ENCODE peak calls at places on chromosomes 12 and 14, in five cellular contexts. D, K, P, N and H are unnamed samples.

GRCh38 chr14:42214981-42215491 is 608.4 kb downstream of the LRFN5 start:
- DNase-seq in D (no peak), K (no peak), P (peak; percentile 14), N (peak; percentile 83), H (peak; percentile 13)

GRCh38 chr12:28941248-28941647 is 207.8 kb upstream of the FAR2 start:
- DNase-seq in D (no peak), K (no peak), P (no peak), N (peak; percentile 57), H (no peak)

GRCh38 chr14:85538636-85539035 is 8.7 kb downstream of the FLRT2 start:
- DNase-seq in D (no peak), K (no peak), P (no peak), N (no peak), H (no peak)

GRCh38 chr12:6852651-6853354 is 853 bp downstream of the USP5 start:
- DNase-seq in D (peak; percentile 88), K (no peak), P (peak; percentile 59), N (peak; percentile 85), H (no peak)

GRCh38 chr12:80624986-80625530 is 82.4 kb upstream of the MYF6 start:
- DNase-seq in D (no peak), K (no peak), P (no peak), N (peak; percentile 26), H (no peak)

GRCh38 chr14:38553586-38553985 is 297.7 kb upstream of the CLEC14A start:
- DNase-seq in D (no peak), K (no peak), P (no peak), N (peak; percentile 91), H (no peak)

GRCh38 chr12:51368640-51369517 is 22.3 kb downstream of the GALNT6 start:
- DNase-seq in D (peak; percentile 79), K (no peak), P (no peak), N (peak; percentile 87), H (no peak)

GRCh38 chr12:126538888-126539287 is 1473.7 kb downstream of the AACS start:
- DNase-seq in D (no peak), K (no peak), P (no peak), N (no peak), H (no peak)

GRCh38 chr12:69783365-69783764 is 41.7 kb upstream of the MYRFL start:
- DNase-seq in D (no peak), K (no peak), P (no peak), N (no peak), H (no peak)

GRCh38 chr12:88207921-88208640 is 66.0 kb downstream of the TMTC3 start:
- DNase-seq in D (no peak), K (no peak), P (no peak), N (peak; percentile 81), H (peak; percentile 23)

GRCh38 chr14:69464379-69464778 is 20.1 kb upstream of the PLEKHD1 start:
- DNase-seq in D (no peak), K (no peak), P (no peak), N (peak; percentile 54), H (no peak)

GRCh38 chr12:87661770-87662402 is 367.3 kb downstream of the C12orf50 start:
- DNase-seq in D (no peak), K (no peak), P (peak; percentile 22), N (no peak), H (no peak)

GRCh38 chr12:82912406-82912805 is 225.7 kb downstream of the TMTC2 start:
- DNase-seq in D (no peak), K (no peak), P (no peak), N (peak; percentile 44), H (no peak)

GRCh38 chr12:120722784-120723183 is 2.8 kb upstream of the ACADS start:
- DNase-seq in D (no peak), K (no peak), P (no peak), N (no peak), H (no peak)

GRCh38 chr12:30425445-30425844 is 270.2 kb downstream of the IPO8 start:
- DNase-seq in D (no peak), K (no peak), P (no peak), N (no peak), H (no peak)

GRCh38 chr14:91493169-91493568 is 16.9 kb downstream of the PPP4R3A start:
- DNase-seq in D (no peak), K (no peak), P (no peak), N (no peak), H (no peak)

GRCh38 chr12:40158592-40159111 is 52.8 kb upstream of the SLC2A13 start:
- DNase-seq in D (no peak), K (no peak), P (no peak), N (no peak), H (no peak)

GRCh38 chr14:102804858-102805257 is 27.6 kb downstream of the TRAF3 start:
- DNase-seq in D (no peak), K (no peak), P (no peak), N (no peak), H (no peak)

GRCh38 chr12:117502233-117502632 is 140.8 kb upstream of the NOS1 start:
- DNase-seq in D (no peak), K (no peak), P (no peak), N (no peak), H (no peak)

GRCh38 chr14:92204792-92205191 is 83.0 kb downstream of the CPSF2 start:
- DNase-seq in D (no peak), K (no peak), P (no peak), N (no peak), H (no peak)

GRCh38 chr12:88870000-88870737 is 289.9 kb upstream of the KITLG start:
- DNase-seq in D (no peak), K (no peak), P (no peak), N (peak; percentile 56), H (no peak)

GRCh38 chr12:77720258-77720657 is 110.4 kb upstream of the NAV3 start:
- DNase-seq in D (no peak), K (no peak), P (peak; percentile 3), N (no peak), H (no peak)

GRCh38 chr14:99055019-99055418 is 217.0 kb downstream of the BCL11B start:
- DNase-seq in D (peak; percentile 60), K (no peak), P (no peak), N (peak; percentile 35), H (no peak)

GRCh38 chr12:2118481-2119255 is 65.9 kb downstream of the CACNA1C start:
- DNase-seq in D (no peak), K (no peak), P (no peak), N (no peak), H (no peak)

GRCh38 chr12:2119266-2119665 is 66.5 kb downstream of the CACNA1C start:
- DNase-seq in D (no peak), K (no peak), P (no peak), N (no peak), H (no peak)

GRCh38 chr12:2118061-2118460 is 65.3 kb downstream of the CACNA1C start:
- DNase-seq in D (no peak), K (no peak), P (no peak), N (no peak), H (no peak)

GRCh38 chr12:2124466-2125023 is 71.8 kb downstream of the CACNA1C start:
- DNase-seq in D (no peak), K (no peak), P (no peak), N (no peak), H (no peak)

GRCh38 chr12:2120982-2121758 is 68.4 kb downstream of the CACNA1C start:
- DNase-seq in D (no peak), K (no peak), P (no peak), N (no peak), H (no peak)
- H3K4me1 ChIP-seq in D (no peaks in the 10 kb centered on the region), K (peaks cover 19% of the 10 kb centered on the region), P (no peaks in the 10 kb centered on the region), N (peaks cover 16% of the 10 kb centered on the region), H (no peaks in the 10 kb centered on the region)

GRCh38 chr12:124795081-124795948 is 68.3 kb downstream of the SCARB1 start:
- DNase-seq in D (no peak), K (no peak), P (no peak), N (no peak), H (no peak)

GRCh38 chr12:124792961-124793441 is 70.7 kb downstream of the SCARB1 start:
- DNase-seq in D (no peak), K (no peak), P (no peak), N (peak; percentile 60), H (no peak)

GRCh38 chr12:124800506-124800905 is 63.2 kb downstream of the SCARB1 start:
- DNase-seq in D (no peak), K (no peak), P (no peak), N (no peak), H (no peak)

GRCh38 chr12:124797321-124797720 is 66.3 kb downstream of the SCARB1 start:
- DNase-seq in D (no peak), K (no peak), P (no peak), N (no peak), H (no peak)

DNA sequence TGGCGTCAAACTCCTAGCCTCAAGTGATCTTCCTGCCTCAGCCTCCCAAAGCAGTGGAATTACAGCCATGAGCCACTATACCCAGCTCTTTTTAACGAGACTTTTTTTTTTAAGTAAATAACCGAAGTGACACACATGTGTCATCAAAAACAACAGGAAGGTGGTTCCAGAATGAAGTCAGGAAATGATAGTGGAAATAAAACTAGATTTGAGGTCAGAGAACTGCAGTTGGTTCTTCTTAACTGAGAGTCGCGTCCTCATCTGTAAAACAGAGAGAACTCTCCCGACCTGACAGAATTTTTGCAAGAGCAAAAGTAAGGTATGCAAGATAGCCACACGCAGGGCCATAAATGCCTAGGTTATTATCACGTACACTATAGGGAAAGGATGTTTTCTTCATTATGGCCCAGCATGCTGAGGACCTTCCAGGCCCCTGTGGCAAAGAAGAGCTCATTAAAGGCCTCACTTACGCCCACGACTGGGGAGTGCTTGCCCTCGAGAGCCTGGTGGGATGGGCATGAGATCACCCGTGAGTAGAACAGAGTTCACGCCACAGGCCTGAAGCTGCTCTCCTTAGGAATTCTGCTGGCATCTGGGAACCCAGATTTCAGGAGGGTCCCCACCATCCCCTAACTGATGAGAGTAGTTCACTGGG is 67.2 kb downstream of the SCARB1 start:
- DNase-seq in D (no peak), K (no peak), P (no peak), N (no peak), H (no peak)
- H3K4me3 ChIP-seq in D (no peak overlapping the region), K (no peak overlapping the region), P (no peak overlapping the region), N (no peak overlapping the region), H (no peak overlapping the region)

GRCh38 chr12:133190176-133190575 is 8.9 kb downstream of the ZNF268 start:
- DNase-seq in D (no peak), K (no peak), P (no peak), N (no peak), H (no peak)
- H3K9me3 ChIP-seq in D (peaks cover 100% of the 10 kb centered on the region), K (peaks cover 50% of the 10 kb centered on the region), P (peaks cover 98% of the 10 kb centered on the region), N (peaks cover 2% of the 10 kb centered on the region), H (peaks cover under 1% of the 10 kb centered on the region)

GRCh38 chr12:131909596-131910219 is 15.3 kb downstream of the ULK1 start:
- DNase-seq in D (no peak), K (no peak), P (no peak), N (no peak), H (no peak)

GRCh38 chr12:131907379-131908081 is 13.1 kb downstream of the ULK1 start:
- DNase-seq in D (no peak), K (no peak), P (no peak), N (no peak), H (no peak)

GRCh38 chr12:131910302-131911110 is 16.1 kb downstream of the ULK1 start:
- DNase-seq in D (no peak), K (no peak), P (no peak), N (no peak), H (no peak)

GRCh38 chr12:131908716-131909595 is 14.5 kb downstream of the ULK1 start:
- DNase-seq in D (no peak), K (no peak), P (no peak), N (no peak), H (no peak)

GRCh38 chr12:131908082-131908715 is 13.8 kb downstream of the ULK1 start:
- DNase-seq in D (no peak), K (no peak), P (no peak), N (no peak), H (no peak)
- H3K4me1 ChIP-seq in D (no peaks in the 10 kb centered on the region), K (peaks cover 43% of the 10 kb centered on the region), P (peaks cover 55% of the 10 kb centered on the region), N (peaks cover 6% of the 10 kb centered on the region), H (no peaks in the 10 kb centered on the region)